ENCODE peak calls at places on chromosomes 13 and 19, in six cellular contexts. U, C, V, F, P and E are unnamed samples.

GRCh38 chr13:77919351-77920294 is 992 bp upstream of the EDNRB start:
- DNase-seq in U (peak), C (peak), V (no peak), F (peak), P (no peak), E (peak)

GRCh38 chr19:2495651-2496316 is 19.9 kb downstream of the GADD45B start:
- DNase-seq in U (no peak), C (no peak), V (no peak), F (no peak), P (no peak), E (peak)

GRCh38 chr13:46582190-46582589 is 29.2 kb downstream of the LRCH1 start:
- DNase-seq in U (no peak), C (no peak), V (no peak), F (no peak), P (no peak), E (no peak)

GRCh38 chr19:46999377-46999776 is 20.3 kb upstream of the NPAS1 start:
- DNase-seq in U (no peak), C (no peak), V (no peak), F (no peak), P (no peak), E (no peak)

GRCh38 chr19:48329167-48329891 is 4.0 kb downstream of the EMP3 start:
- DNase-seq in U (no peak), C (peak), V (no peak), F (no peak), P (no peak), E (no peak)

GRCh38 chr19:57363734-57364181 is 407 bp downstream of the TRAPPC2B start:
- DNase-seq in U (no peak), C (peak), V (no peak), F (no peak), P (no peak), E (peak)

GRCh38 chr13:74771964-74772363 is 637.8 kb upstream of the KLF12 start:
- DNase-seq in U (no peak), C (peak), V (no peak), F (no peak), P (no peak), E (no peak)

GRCh38 chr13:23963947-23964346 is 66.6 kb upstream of the C1QTNF9B start:
- DNase-seq in U (no peak), C (peak), V (no peak), F (no peak), P (no peak), E (no peak)

GRCh38 chr13:46575321-46575721 is 22.4 kb downstream of the LRCH1 start:
- DNase-seq in U (no peak), C (peak), V (no peak), F (no peak), P (no peak), E (no peak)

GRCh38 chr13:84400711-84401110 is 518.4 kb upstream of the SLITRK1 start:
- DNase-seq in U (no peak), C (peak), V (no peak), F (no peak), P (no peak), E (no peak)

GRCh38 chr19:55661826-55662225 is 7.0 kb downstream of the U2AF2 start:
- DNase-seq in U (no peak), C (no peak), V (no peak), F (no peak), P (no peak), E (no peak)

GRCh38 chr19:54523403-54523802 is 20.8 kb downstream of the LAIR2 start:
- DNase-seq in U (no peak), C (peak), V (no peak), F (no peak), P (no peak), E (no peak)

GRCh38 chr13:103539265-103539664 is 473.0 kb upstream of the SLC10A2 start:
- DNase-seq in U (no peak), C (no peak), V (no peak), F (no peak), P (no peak), E (no peak)

GRCh38 chr13:96003304-96003703 is 49.9 kb downstream of the UGGT2 start:
- DNase-seq in U (no peak), C (peak), V (no peak), F (no peak), P (no peak), E (no peak)

GRCh38 chr19:54352041-54352440 is 12.7 kb downstream of the LAIR1 start:
- DNase-seq in U (no peak), C (no peak), V (no peak), F (no peak), P (no peak), E (no peak)

GRCh38 chr13:89199138-89199537 is 1528.0 kb downstream of the SLITRK5 start:
- DNase-seq in U (no peak), C (no peak), V (no peak), F (no peak), P (no peak), E (no peak)

GRCh38 chr13:50990540-50991506 is 81.2 kb downstream of the RNASEH2B start:
- DNase-seq in U (no peak), C (peak), V (no peak), F (peak), P (no peak), E (no peak)

GRCh38 chr19:11204943-11205349 is 7.6 kb upstream of the KANK2 start:
- DNase-seq in U (no peak), C (no peak), V (no peak), F (no peak), P (no peak), E (no peak)

GRCh38 chr13:48236528-48237353 is 3.7 kb downstream of the ITM2B start:
- DNase-seq in U (no peak), C (peak), V (no peak), F (no peak), P (no peak), E (no peak)

GRCh38 chr19:6543866-6544347 is 13.1 kb downstream of the TNFSF9 start:
- DNase-seq in U (no peak), C (no peak), V (no peak), F (no peak), P (no peak), E (no peak)

GRCh38 chr13:43805071-43805468 is 18.3 kb upstream of the ENOX1 start:
- DNase-seq in U (no peak), C (peak), V (no peak), F (no peak), P (no peak), E (no peak)

GRCh38 chr13:24023073-24023472 is 125.8 kb upstream of the C1QTNF9B start:
- DNase-seq in U (no peak), C (no peak), V (no peak), F (no peak), P (no peak), E (no peak)

GRCh38 chr19:49858591-49858985 is 7.6 kb downstream of the PTOV1 start:
- DNase-seq in U (no peak), C (no peak), V (no peak), F (peak), P (peak), E (peak)

GRCh38 chr19:9531933-9532332 is 6.5 kb downstream of the ZNF426 start:
- DNase-seq in U (no peak), C (no peak), V (no peak), F (no peak), P (no peak), E (no peak)